ENCODE peak calls at places on chromosome 16, in five cellular contexts. S is esophagus squamous epithelium; F is naive thymus-derived CD4-positive, alpha-beta T cell; Q is ovary; M is stimulated activated naive CD4-positive, alpha-beta T cell. J is an unnamed sample.

GRCh38 chr16:4891886-4892216 is 44.6 kb downstream of the UBN1 start:
- DNase-seq in S (no peak), F (no peak), Q (no peak), M (no peak), J (no peak)

GRCh38 chr16:16018705-16019104 is 69.3 kb downstream of the ABCC1 start:
- DNase-seq in S (no peak), F (no peak), Q (no peak), M (no peak), J (no peak)

GRCh38 chr16:85136705-85137322 is 24.5 kb upstream of the CIBAR2 start:
- DNase-seq in S (no peak), F (no peak), Q (peak), M (no peak), J (no peak)

GRCh38 chr16:78072275-78072674 is 27.2 kb upstream of the WWOX start:
- DNase-seq in S (no peak), F (no peak), Q (no peak), M (no peak), J (no peak)

GRCh38 chr16:22035094-22035675 is 27.3 kb downstream of the MOSMO start:
- DNase-seq in S (no peak), F (no peak), Q (no peak), M (no peak), J (no peak)

GRCh38 chr16:81797443-81797842 is 18.4 kb downstream of the PLCG2 start:
- DNase-seq in S (no peak), F (no peak), Q (no peak), M (no peak), J (no peak)

GRCh38 chr16:84790291-84790690 is 29.5 kb upstream of the CRISPLD2 start:
- DNase-seq in S (no peak), F (no peak), Q (peak), M (no peak), J (no peak)

GRCh38 chr16:20867585-20867984 is 32.6 kb downstream of the DCUN1D3 start:
- DNase-seq in S (no peak), F (no peak), Q (no peak), M (no peak), J (no peak)

GRCh38 chr16:56576585-56577299 is 11.9 kb downstream of the MT4 start:
- DNase-seq in S (peak), F (peak), Q (peak), M (peak), J (no peak)

GRCh38 chr16:82924075-82924854 is 297.5 kb downstream of the CDH13 start:
- DNase-seq in S (no peak), F (no peak), Q (no peak), M (no peak), J (no peak)

GRCh38 chr16:88920618-88921602 is 54.5 kb upstream of the PABPN1L start:
- DNase-seq in S (no peak), F (no peak), Q (peak), M (no peak), J (no peak)

GRCh38 chr16:11129378-11129781 is 126.6 kb downstream of the SOCS1 start:
- DNase-seq in S (no peak), F (no peak), Q (no peak), M (no peak), J (no peak)

GRCh38 chr16:85211247-85211910 is 99.1 kb upstream of the CIBAR2 start:
- DNase-seq in S (no peak), F (no peak), Q (no peak), M (no peak), J (no peak)

GRCh38 chr16:528111-529011 is 849 bp downstream of the CAPN15 start:
- DNase-seq in S (no peak), F (peak), Q (peak), M (peak), J (no peak)

GRCh38 chr16:12971216-12971615 is 69.8 kb downstream of the SHISA9 start:
- DNase-seq in S (no peak), F (no peak), Q (no peak), M (no peak), J (peak)

GRCh38 chr16:83967838-83968482 is at the start of gene NECAB2:
- DNase-seq in S (no peak), F (peak), Q (peak), M (no peak), J (no peak)